ENCODE peak calls at places on chromosomes 5 and 9, in five cellular contexts. D is T-helper 2 cell; X is pulmonary artery endothelial cell; K is stimulated activated CD8-positive, alpha-beta memory T cell treated with anti-CD3 and anti-CD28 coated beads, Interleukin-7, amount 100 ng/mL, for 4 hours; W is activated naive CD8-positive, alpha-beta T cell treated with anti-CD3 and anti-CD28 coated beads, Interleukin-2, amount 10 ng/mL, durations not matched to agents 7 days and 5 days. B is an unnamed sample.
A peak's percentile ranks its signal among the peaks of the same experiment; 100 is the strongest.

GRCh38 chr5:61318374-61318773 is 13.7 kb upstream of the ZSWIM6 start:
- DNase-seq in D (no peak), X (no peak), K (no peak), W (no peak), B (no peak)

GRCh38 chr5:107469485-107469884 is 201.3 kb downstream of the EFNA5 start:
- DNase-seq in K (no peak), W (no peak), X (peak; percentile 93), D (no peak), B (no peak)

GRCh38 chr5:166551384-166551783 is 1740.1 kb upstream of the WWC1 start:
- DNase-seq in X (no peak), K (no peak), W (no peak), D (no peak), B (no peak)

GRCh38 chr9:82604947-82605656 is 457.8 kb downstream of the RASEF start:
- DNase-seq in W (no peak), X (no peak), K (no peak), D (no peak), B (no peak)

GRCh38 chr9:133970581-133970900 is 21.6 kb downstream of the VAV2 start:
- DNase-seq in X (no peak), D (no peak), K (no peak), W (no peak), B (no peak)

GRCh38 chr9:124284940-124285441 is 27.2 kb downstream of the NEK6 start:
- DNase-seq in K (no peak), D (no peak), W (no peak), X (no peak), B (no peak)

GRCh38 chr5:132385321-132386105 is 16.0 kb downstream of the SLC22A5 start:
- DNase-seq in X (peak; percentile 33), W (peak; percentile 49), D (peak; percentile 24), K (peak; percentile 45), B (peak; percentile 56)

GRCh38 chr5:61020415-61020814 is 75.4 kb downstream of the NDUFAF2 start:
- DNase-seq in D (no peak), X (no peak), K (no peak), W (no peak), B (no peak)

GRCh38 chr5:132099905-132100304 is 26.3 kb downstream of the CSF2 start:
- DNase-seq in X (no peak), W (no peak), K (no peak), D (no peak), B (no peak)

B was measured in NK-92 treated with Interleukin-12 subunit alpha and Interleukin-12 subunit beta, amount 100 ng/mL, for 24 hours.